ENCODE peak calls at places on chromosomes 6 and 20, in four cellular contexts. E, V, H and G are unnamed samples.

GRCh38 chr6:33599413-33599911 is 19.4 kb upstream of the BAK1 start:
- DNase-seq in E (no peak), V (no peak), H (no peak), G (no peak)

GRCh38 chr6:35317483-35318199 is 20.0 kb downstream of the DEF6 start:
- DNase-seq in E (no peak), V (no peak), H (no peak), G (no peak)

GRCh38 chr6:68777956-68778355 is 142.9 kb downstream of the ADGRB3 start:
- DNase-seq in E (no peak), V (no peak), H (no peak), G (no peak)

GRCh38 chr20:57508381-57508780 is 16.6 kb downstream of the CTCFL start:
- DNase-seq in E (no peak), V (no peak), H (no peak), G (no peak)

GRCh38 chr6:32177182-32177787 is 920 bp upstream of the RNF5 start:
- DNase-seq in E (no peak), V (no peak), H (peak; percentile 70), G (no peak)

GRCh38 chr20:36717657-36718056 is 28.2 kb downstream of the NDRG3 start:
- DNase-seq in E (no peak), V (no peak), H (no peak), G (no peak)

GRCh38 chr20:54084727-54085368 is 14.5 kb upstream of the BCAS1 start:
- DNase-seq in E (no peak), V (no peak), H (no peak), G (no peak)

GRCh38 chr6:138455746-138456392 is 43.4 kb downstream of the NHSL1 start:
- DNase-seq in E (peak; percentile 58), V (no peak), H (no peak), G (peak; percentile 21)

GRCh38 chr6:19013011-19013410 is 625.9 kb downstream of the RNF144B start:
- DNase-seq in E (no peak), V (no peak), H (no peak), G (no peak)

GRCh38 chr20:22402990-22403859 is 181.1 kb downstream of the FOXA2 start:
- DNase-seq in E (no peak), V (no peak), H (no peak), G (no peak)

GRCh38 chr6:81362246-81362645 is 390.2 kb downstream of the TENT5A start:
- DNase-seq in E (no peak), V (no peak), H (no peak), G (no peak)

GRCh38 chr6:11632795-11633511 is 95.4 kb downstream of the TMEM170B start:
- DNase-seq in E (no peak), V (no peak), H (no peak), G (no peak)

GRCh38 chr6:32668226-32668747 is 1.8 kb upstream of the HLA-DQB1 start:
- DNase-seq in E (peak; percentile 76), V (peak; percentile 26), H (no peak), G (no peak)

GRCh38 chr6:89239338-89239737 is 22.2 kb upstream of the GABRR1 start:
- DNase-seq in E (peak; percentile 34), V (no peak), H (no peak), G (no peak)

GRCh38 chr6:15462717-15463525 is 199.9 kb downstream of the DTNBP1 start:
- DNase-seq in E (no peak), V (no peak), H (no peak), G (no peak)

GRCh38 chr20:47432251-47433210 is 69.2 kb upstream of the NCOA3 start:
- DNase-seq in E (no peak), V (no peak), H (no peak), G (no peak)

GRCh38 chr20:753897-754635 is 14.2 kb downstream of the SLC52A3 start:
- DNase-seq in E (no peak), V (no peak), H (no peak), G (no peak)

GRCh38 chr20:62980380-62980960 is 26.3 kb downstream of the BHLHE23 start:
- DNase-seq in E (no peak), V (no peak), H (no peak), G (no peak)

GRCh38 chr20:48717095-48717958 is 110.5 kb downstream of the PREX1 start:
- DNase-seq in E (no peak), V (no peak), H (peak; percentile 66), G (no peak)

GRCh38 chr20:8454137-8454712 is 322.2 kb downstream of the PLCB1 start:
- DNase-seq in E (peak; percentile 13), V (no peak), H (no peak), G (no peak)

GRCh38 chr6:126170875-126171489 is 168.9 kb upstream of the CENPW start:
- DNase-seq in E (peak; percentile 32), V (no peak), H (no peak), G (no peak)

GRCh38 chr6:87183687-87184086 is 28.3 kb downstream of the ZNF292 start:
- DNase-seq in E (no peak), V (no peak), H (no peak), G (no peak)

GRCh38 chr6:160887616-160888015 is 104.0 kb upstream of the MAP3K4 start:
- DNase-seq in E (no peak), V (no peak), H (no peak), G (no peak)

GRCh38 chr6:47603995-47604394 is 94.4 kb upstream of the ADGRF4 start:
- DNase-seq in E (no peak), V (no peak), H (no peak), G (no peak)

GRCh38 chr6:35058827-35059522 is 82.2 kb downstream of the TCP11 start:
- DNase-seq in E (no peak), V (no peak), H (no peak), G (no peak)